ENCODE peak calls at places on chromosomes 4 and X, in five cellular contexts. C, E, I, T and O are unnamed samples.

GRCh38 chr4:94758141-94758699 is 465 bp downstream of the BMPR1B start:
- DNase-seq in C (no peak), T (peak; percentile 81), E (peak; percentile 37), I (peak; percentile 73), O (peak; percentile 63)

GRCh38 chr4:88008624-88009235 is 1.3 kb downstream of the PKD2 start:
- DNase-seq in T (no peak), I (no peak), E (no peak), C (no peak), O (no peak)

GRCh38 chr4:41878170-41878941 is 56.9 kb upstream of the TMEM33 start:
- DNase-seq in E (no peak), C (no peak), I (no peak), T (peak; percentile 66), O (no peak)

GRCh38 chrX:39773150-39773549 is 324.6 kb downstream of the BCOR start:
- DNase-seq in I (no peak), C (no peak), T (no peak), E (no peak), O (no peak)

GRCh38 chr4:24002641-24002966 is 112.8 kb upstream of the PPARGC1A start:
- DNase-seq in T (no peak), E (no peak), C (no peak), I (no peak), O (no peak)

GRCh38 chrX:79366888-79367749 is at the start of gene ITM2A:
- DNase-seq in T (peak; percentile 53), I (peak; percentile 61), C (peak; percentile 80), E (peak; percentile 29), O (peak; percentile 0)

GRCh38 chr4:8746523-8747466 is 124.8 kb downstream of the HMX1 start:
- DNase-seq in I (no peak), E (no peak), C (peak; percentile 6), T (no peak), O (no peak)

GRCh38 chr4:25860586-25861421 is 2.0 kb downstream of the SEL1L3 start:
- DNase-seq in C (no peak), T (no peak), I (no peak), E (no peak), O (peak; percentile 79)

GRCh38 chr4:102640669-102641068 is 120.1 kb downstream of the MANBA start:
- DNase-seq in I (no peak), T (no peak), E (no peak), C (no peak), O (peak; percentile 10)

GRCh38 chr4:23373269-23373668 is 516.6 kb downstream of the PPARGC1A start:
- DNase-seq in C (no peak), I (no peak), E (peak; percentile 19), T (peak; percentile 45), O (peak; percentile 93)

GRCh38 chr4:6338175-6338950 is 68.7 kb downstream of the WFS1 start:
- DNase-seq in I (no peak), E (no peak), T (no peak), C (no peak), O (no peak)

GRCh38 chrX:154458116-154458953 is at the start of gene PLXNA3:
- DNase-seq in I (no peak), E (peak; percentile 53), C (peak; percentile 81), T (peak; percentile 83), O (peak; percentile 45)

GRCh38 chrX:110208092-110208491 is 109.8 kb downstream of the AMMECR1 start:
- DNase-seq in E (no peak), I (no peak), C (no peak), T (no peak), O (peak; percentile 41)

GRCh38 chr4:113406723-113407016 is 354.9 kb downstream of the CAMK2D start:
- DNase-seq in I (no peak), T (no peak), E (no peak), C (no peak), O (peak; percentile 47)

GRCh38 chr4:13527192-13527982 is 16.9 kb downstream of the NKX3-2 start:
- DNase-seq in C (no peak), E (no peak), I (no peak), T (peak; percentile 58), O (no peak)

GRCh38 chr4:147984065-147984777 is 252.3 kb downstream of the ARHGAP10 start:
- DNase-seq in E (no peak), I (no peak), C (no peak), T (no peak), O (peak; percentile 47)

GRCh38 chr4:169249214-169249973 is 21.4 kb downstream of the SH3RF1 start:
- DNase-seq in I (no peak), C (no peak), E (no peak), T (no peak), O (peak; percentile 65)

GRCh38 chr4:40196260-40196659 is 571 bp upstream of the RHOH start:
- DNase-seq in C (no peak), I (no peak), T (no peak), E (no peak), O (no peak)

GRCh38 chrX:47751670-47752069 is 85.0 kb upstream of the ZNF81 start:
- DNase-seq in E (no peak), C (peak; percentile 51), T (peak; percentile 54), I (no peak), O (peak; percentile 41)

GRCh38 chr4:5220028-5220427 is 168.7 kb downstream of the STK32B start:
- DNase-seq in T (no peak), E (no peak), C (no peak), I (no peak), O (peak; percentile 1)

GRCh38 chr4:31356839-31357238 is 636.7 kb downstream of the PCDH7 start:
- DNase-seq in T (no peak), I (no peak), E (no peak), C (no peak), O (no peak)

GRCh38 chrX:107483976-107484726 is 34.7 kb downstream of the FRMPD3 start:
- DNase-seq in T (no peak), I (no peak), E (peak; percentile 19), C (no peak), O (peak; percentile 11)

GRCh38 chrX:25068340-25068739 is 52.6 kb upstream of the ARX start:
- DNase-seq in E (no peak), I (no peak), C (no peak), T (no peak), O (no peak)

GRCh38 chrX:105552395-105552794 is 269.9 kb upstream of the NRK start:
- DNase-seq in C (no peak), E (no peak), T (no peak), I (no peak), O (peak; percentile 90)

GRCh38 chr4:98284640-98285046 is 23.5 kb downstream of the RAP1GDS1 start:
- DNase-seq in C (no peak), T (no peak), E (no peak), I (no peak), O (peak; percentile 62)

GRCh38 chr4:4170596-4171150 is 56.1 kb downstream of the OTOP1 start:
- DNase-seq in C (no peak), T (no peak), E (no peak), I (no peak), O (no peak)
- H3K4me3 ChIP-seq in C (no peak overlapping the region), T (no peak overlapping the region), E (no peak overlapping the region), I (no peak overlapping the region), O (no peak overlapping the region)

GRCh38 chr4:156971623-156972369 is at the start of gene PDGFC:
- DNase-seq in I (peak; percentile 91), C (no peak), E (peak; percentile 77), T (peak; percentile 95), O (peak; percentile 52)

GRCh38 chr4:156970501-156971167 is 965 bp downstream of the PDGFC start:
- DNase-seq in I (peak; percentile 82), C (no peak), E (peak; percentile 66), T (peak; percentile 88), O (peak; percentile 80)

GRCh38 chr4:156968479-156968984 is 3.1 kb downstream of the PDGFC start:
- DNase-seq in I (peak; percentile 79), E (peak; percentile 33), C (no peak), T (no peak), O (peak; percentile 81)

GRCh38 chr4:156971168-156971601 is 414 bp downstream of the PDGFC start:
- DNase-seq in T (no peak), C (no peak), E (peak; percentile 21), I (peak; percentile 71), O (no peak)

DNA sequence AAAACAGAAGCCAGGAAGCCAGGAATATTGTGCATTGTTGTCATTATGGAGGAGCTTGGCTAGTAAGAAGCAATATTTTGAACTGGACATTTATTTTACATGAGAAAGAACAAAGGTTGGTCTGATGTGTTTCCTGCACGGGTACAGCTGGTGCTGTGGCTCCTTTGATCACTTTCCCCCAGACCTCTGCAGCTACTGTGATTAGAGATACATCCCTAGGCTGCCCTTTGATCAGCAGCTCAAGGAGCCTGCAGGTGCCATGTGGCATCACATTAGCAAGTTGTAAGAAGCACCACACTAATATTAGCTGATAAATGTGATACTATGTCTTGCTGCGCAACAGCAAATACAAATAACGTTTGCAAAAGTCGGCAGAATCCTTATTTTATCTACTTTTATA is 2.5 kb downstream of the PDGFC start:
- DNase-seq in E (no peak), I (no peak), C (no peak), T (no peak), O (no peak)
- H3K4me3 ChIP-seq in E (peak overlapping the region; percentile 84), I (peak overlapping the region; percentile 74), C (no peak overlapping the region), T (peak overlapping the region; percentile 59), O (peak overlapping the region; percentile 87)

GRCh38 chr4:119000400-119000799 is 111.7 kb downstream of the SYNPO2 start:
- DNase-seq in C (no peak), T (no peak), I (no peak), E (no peak), O (no peak)

GRCh38 chr4:118994030-118994429 is 105.4 kb downstream of the SYNPO2 start:
- DNase-seq in I (no peak), E (no peak), C (no peak), T (no peak), O (no peak)

GRCh38 chr4:118995693-118996391 is 107.2 kb downstream of the SYNPO2 start:
- DNase-seq in T (no peak), E (no peak), C (no peak), I (no peak), O (no peak)

GRCh38 chr4:118997601-118998000 is 108.9 kb downstream of the SYNPO2 start:
- DNase-seq in T (no peak), C (no peak), E (no peak), I (no peak), O (peak; percentile 68)

DNA sequence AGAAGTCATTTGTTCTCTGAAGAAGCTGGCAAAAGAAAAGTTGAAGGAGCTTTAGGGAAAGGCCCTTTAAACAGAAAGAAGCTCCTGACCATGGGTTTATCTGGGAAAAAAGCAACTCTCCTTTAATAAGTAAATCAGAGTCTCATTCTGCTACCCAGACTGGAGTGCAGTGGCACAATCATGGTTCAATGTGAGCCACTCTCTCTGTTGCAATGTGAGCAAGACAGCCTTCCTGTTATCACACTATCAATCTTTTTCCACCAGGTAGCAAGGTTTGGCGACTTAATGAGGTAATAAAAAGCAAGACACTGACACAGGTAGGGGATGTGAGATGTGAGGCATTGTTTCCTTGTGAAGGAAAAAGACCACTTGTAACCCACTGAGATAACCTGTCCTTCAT is 111.3 kb downstream of the SYNPO2 start:
- DNase-seq in E (no peak), T (no peak), I (no peak), C (no peak), O (no peak)
- H3K4me3 ChIP-seq in E (peak overlapping the region; percentile 44), T (no peak overlapping the region), I (no peak overlapping the region), C (no peak overlapping the region), O (no peak overlapping the region)

DNA sequence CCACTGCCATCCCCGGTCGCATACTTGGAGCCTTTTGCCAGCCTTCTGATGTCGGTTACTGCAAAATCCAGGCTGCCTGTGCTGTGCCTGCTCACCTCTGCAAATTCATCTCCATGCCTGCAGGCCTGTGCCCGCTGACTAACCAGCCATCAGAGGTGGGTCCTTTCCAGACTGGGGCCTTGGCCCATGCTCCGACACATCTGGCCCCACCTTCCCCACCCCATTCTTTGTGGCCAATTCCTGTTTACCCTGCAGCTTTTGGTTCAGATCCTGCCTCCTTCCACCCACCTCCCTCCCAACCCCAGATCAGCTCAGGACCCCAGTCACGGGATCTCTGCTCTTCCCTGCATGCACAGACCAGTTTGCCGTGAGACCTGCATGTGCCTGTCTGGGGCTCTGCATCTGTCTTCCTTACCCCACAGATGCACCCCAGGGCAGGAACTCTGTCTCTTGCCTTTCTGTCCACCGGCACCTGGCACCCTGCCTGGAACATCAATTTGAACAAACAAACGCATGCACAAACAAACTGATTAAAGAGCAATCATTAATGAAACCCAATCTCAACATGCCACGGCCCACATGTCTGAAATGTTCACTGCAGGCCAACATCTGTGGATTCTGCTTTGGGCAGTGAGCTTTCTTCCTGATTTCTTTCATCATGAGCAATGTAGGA is 112.8 kb upstream of the PSAPL1 start:
- DNase-seq in I (no peak), C (peak; percentile 15), E (no peak), T (no peak), O (peak; percentile 9)
- H3K4me3 ChIP-seq in I (no peak overlapping the region), C (no peak overlapping the region), E (no peak overlapping the region), T (no peak overlapping the region), O (no peak overlapping the region)